ENCODE peak calls at places on chromosomes 11 and 22, in four cellular contexts. Z is COLO829, D is HAP-1, J is nephron progenitor cell. X is an unnamed sample.

GRCh38 chr11:78332174-78332866 is 85.3 kb downstream of the GAB2 start:
- DNase-seq in Z (no peak), D (no peak), J (no peak), X (no peak)

GRCh38 chr11:84747871-84748270 is 879.3 kb downstream of the DLG2 start:
- DNase-seq in Z (no peak), D (no peak), J (no peak), X (no peak)

GRCh38 chr11:59429924-59430516 is 3.8 kb upstream of the OR5A2 start:
- DNase-seq in Z (peak), D (peak), J (peak), X (no peak)

GRCh38 chr22:49961601-49962011 is 1.0 kb downstream of the PIM3 start:
- DNase-seq in Z (no peak), D (no peak), J (peak), X (no peak)

GRCh38 chr22:37166675-37167066 is 17.0 kb upstream of the IL2RB start:
- DNase-seq in Z (peak), D (peak), J (peak), X (no peak)

GRCh38 chr11:122421684-122422083 is 233.8 kb upstream of the UBASH3B start:
- DNase-seq in Z (no peak), D (no peak), J (no peak), X (no peak)

GRCh38 chr11:44624761-44625221 is 59.3 kb downstream of the CD82 start:
- DNase-seq in Z (no peak), D (no peak), J (no peak), X (no peak)

GRCh38 chr11:7032692-7033091 is 12.4 kb downstream of the NLRP14 start:
- DNase-seq in Z (no peak), D (no peak), J (no peak), X (no peak)

X was measured in iPS DF 19.7.